ENCODE peak calls at places on chromosomes 6 and 20, in five cellular contexts. T is amygdala; A is NCI-H1417; Y is stimulated activated CD4-positive, alpha-beta T cell treated with anti-CD3 and anti-CD28 coated beads, Interleukin-1b, Interleukin-23, amount 100 ng/mL, for 24 hours; K is EL. F is an unnamed sample.

GRCh38 chr6:44094403-44095242 is 32.6 kb downstream of the MRPL14 start:
- DNase-seq in T (no peak), A (no peak), Y (no peak), K (no peak), F (no peak)

GRCh38 chr20:22449115-22449973 is 135.0 kb downstream of the FOXA2 start:
- DNase-seq in T (no peak), A (peak; percentile 7), Y (no peak), K (no peak), F (no peak)

GRCh38 chr6:43782764-43783513 is 12.9 kb downstream of the VEGFA start:
- DNase-seq in T (no peak), A (no peak), Y (no peak), K (no peak), F (no peak)

GRCh38 chr6:41071501-41071922 is 644 bp downstream of the OARD1 start:
- DNase-seq in T (no peak), A (no peak), Y (no peak), K (no peak), F (no peak)

GRCh38 chr20:13274311-13274965 is 53.4 kb downstream of the ISM1 start:
- DNase-seq in T (no peak), A (peak; percentile 69), Y (no peak), K (no peak), F (no peak)

GRCh38 chr6:102950967-102951366 is 1557.5 kb downstream of the GRIK2 start:
- DNase-seq in T (no peak), A (no peak), Y (no peak), K (peak; percentile 26), F (no peak)

GRCh38 chr20:33239979-33240736 is 4.4 kb downstream of the BPIFA1 start:
- DNase-seq in T (no peak), A (no peak), Y (no peak), K (no peak), F (no peak)

GRCh38 chr20:15759546-15760216 is 813.6 kb downstream of the KIF16B start:
- DNase-seq in T (no peak), A (no peak), Y (no peak), K (peak; percentile 34), F (peak; percentile 10)

GRCh38 chr20:10501377-10501776 is 66.3 kb downstream of the SLX4IP start:
- DNase-seq in T (peak; percentile 38), A (no peak), Y (no peak), K (no peak), F (no peak)

GRCh38 chr6:117531346-117531745 is 48.9 kb downstream of the DCBLD1 start:
- DNase-seq in T (no peak), A (no peak), Y (no peak), K (no peak), F (no peak)

GRCh38 chr6:21459646-21460045 is 133.9 kb upstream of the SOX4 start:
- DNase-seq in T (no peak), A (no peak), Y (no peak), K (no peak), F (no peak)

GRCh38 chr20:17229256-17229655 is 2.4 kb downstream of the PCSK2 start:
- DNase-seq in T (no peak), A (no peak), Y (no peak), K (no peak), F (no peak)

GRCh38 chr6:33742837-33743236 is 3.9 kb downstream of the IP6K3 start:
- DNase-seq in T (no peak), A (peak; percentile 34), Y (no peak), K (no peak), F (no peak)

GRCh38 chr20:47263080-47263479 is 93.4 kb downstream of the ZMYND8 start:
- DNase-seq in T (no peak), A (no peak), Y (no peak), K (no peak), F (no peak)

GRCh38 chr20:44851545-44851944 is 34.0 kb upstream of the YWHAB start:
- DNase-seq in T (no peak), A (no peak), Y (no peak), K (no peak), F (no peak)

GRCh38 chr6:24935753-24936152 is at the start of gene RIPOR2:
- DNase-seq in T (no peak), A (peak; percentile 62), Y (no peak), K (no peak), F (no peak)

GRCh38 chr6:80508885-80509630 is 402.6 kb downstream of the BCKDHB start:
- DNase-seq in T (no peak), A (no peak), Y (no peak), K (no peak), F (no peak)

GRCh38 chr6:169145991-169146501 is 107.6 kb downstream of the THBS2 start:
- DNase-seq in T (no peak), A (no peak), Y (no peak), K (no peak), F (no peak)

GRCh38 chr6:142551145-142551811 is 249.5 kb downstream of the ADGRG6 start:
- DNase-seq in T (no peak), A (no peak), Y (peak; percentile 12), K (peak; percentile 54), F (no peak)